ENCODE peak calls at places on chromosome 22, in five cellular contexts. Y is BJ, I is mesendoderm, V is OCI-LY7, W is Peyer's patch. B is an unnamed sample.

GRCh38 chr22:24208012-24208749 is 26.9 kb downstream of the SUSD2 start:
- DNase-seq in Y (peak; percentile 95), I (no peak), V (no peak), W (no peak), B (no peak)

GRCh38 chr22:40721266-40721665 is 42.0 kb downstream of the MCHR1 start:
- DNase-seq in V (no peak), I (peak; percentile 73), Y (no peak), W (no peak), B (no peak)

GRCh38 chr22:41449321-41449720 is 2.7 kb upstream of the TOB2 start:
- DNase-seq in W (no peak), V (peak; percentile 15), Y (no peak), I (no peak), B (no peak)

GRCh38 chr22:48640890-48641771 is 1186.5 kb downstream of the BRD1 start:
- DNase-seq in I (no peak), Y (no peak), V (no peak), W (no peak), B (no peak)

GRCh38 chr22:27760474-27760873 is 41.1 kb downstream of the MN1 start:
- DNase-seq in Y (no peak), I (no peak), V (no peak), W (no peak), B (no peak)

GRCh38 chr22:20196094-20196840 is 45.4 kb upstream of the CCDC188 start:
- DNase-seq in W (no peak), Y (no peak), I (no peak), V (no peak), B (no peak)

GRCh38 chr22:17172172-17172833 is 13.2 kb upstream of the HDHD5 start:
- DNase-seq in W (no peak), V (no peak), I (no peak), Y (no peak), B (peak; percentile 38)

GRCh38 chr22:47713880-47714452 is 951.5 kb downstream of the TBC1D22A start:
- DNase-seq in I (no peak), V (no peak), W (no peak), Y (no peak), B (no peak)

GRCh38 chr22:35172452-35172851 is 84.8 kb upstream of the HMGXB4 start:
- DNase-seq in W (no peak), Y (no peak), V (no peak), I (no peak), B (no peak)

GRCh38 chr22:31089101-31090100 is 8.3 kb downstream of the SMTN start:
- DNase-seq in V (peak; percentile 64), I (no peak), W (peak; percentile 84), Y (no peak), B (no peak)

GRCh38 chr22:35555941-35556547 is 15.4 kb downstream of the RASD2 start:
- DNase-seq in I (no peak), Y (no peak), W (no peak), V (no peak), B (no peak)

GRCh38 chr22:26481694-26482093 is 1.9 kb downstream of the HPS4 start:
- DNase-seq in V (peak; percentile 48), Y (no peak), W (no peak), I (no peak), B (no peak)

GRCh38 chr22:26828311-26828710 is 170.9 kb downstream of the MIAT start:
- DNase-seq in V (no peak), I (no peak), W (no peak), Y (no peak), B (no peak)

GRCh38 chr22:32494971-32495370 is 20.4 kb downstream of the FBXO7 start:
- DNase-seq in W (no peak), I (no peak), V (no peak), Y (no peak), B (no peak)

GRCh38 chr22:44664149-44664548 is 37.9 kb upstream of the PRR5 start:
- DNase-seq in W (peak; percentile 89), I (no peak), V (no peak), Y (no peak), B (no peak)

GRCh38 chr22:19423906-19424500 is 7.5 kb downstream of the HIRA start:
- DNase-seq in V (no peak), Y (no peak), W (no peak), I (no peak), B (no peak)

GRCh38 chr22:48675828-48676145 is 1151.9 kb downstream of the BRD1 start:
- DNase-seq in Y (no peak), I (no peak), W (no peak), V (no peak), B (no peak)

GRCh38 chr22:29003975-29004646 is 57.5 kb downstream of the C22orf31 start:
- DNase-seq in W (no peak), Y (no peak), I (peak; percentile 76), V (no peak), B (peak; percentile 53)

GRCh38 chr22:35230417-35230816 is 26.9 kb upstream of the HMGXB4 start:
- DNase-seq in V (no peak), W (no peak), I (no peak), Y (no peak), B (no peak)

GRCh38 chr22:20990184-20991180 is 8.4 kb downstream of the LZTR1 start:
- DNase-seq in V (no peak), I (no peak), Y (no peak), W (no peak), B (no peak)

GRCh38 chr22:37454857-37455686 is 27.8 kb upstream of the ELFN2 start:
- DNase-seq in V (no peak), I (peak; percentile 73), Y (peak; percentile 31), W (no peak), B (no peak)

GRCh38 chr22:23215294-23216204 is 35.2 kb downstream of the BCR start:
- DNase-seq in V (no peak), W (no peak), I (peak; percentile 80), Y (no peak), B (no peak)

GRCh38 chr22:38176170-38176741 is 5.4 kb downstream of the PLA2G6 start:
- DNase-seq in V (no peak), W (peak; percentile 70), Y (peak; percentile 94), I (no peak), B (no peak)

GRCh38 chr22:35230839-35231584 is 26.3 kb upstream of the HMGXB4 start:
- DNase-seq in V (peak; percentile 42), I (no peak), W (no peak), Y (no peak), B (no peak)

GRCh38 chr22:23655891-23656475 is 23.9 kb upstream of the DRICH1 start:
- DNase-seq in I (no peak), W (peak; percentile 37), V (no peak), Y (no peak), B (no peak)

GRCh38 chr22:41831828-41832552 is 915 bp upstream of the SREBF2 start:
- DNase-seq in V (no peak), Y (no peak), I (no peak), W (no peak), B (peak; percentile 24)

GRCh38 chr22:37284807-37285355 is 2.6 kb downstream of the CYTH4 start:
- DNase-seq in Y (no peak), W (peak; percentile 88), V (peak; percentile 85), I (no peak), B (no peak)

GRCh38 chr22:35818897-35819296 is 101.2 kb downstream of the APOL5 start:
- DNase-seq in I (no peak), Y (no peak), V (no peak), W (no peak), B (no peak)

GRCh38 chr22:11360632-11361031 is 4167.4 kb upstream of the OR11H1 start:
- DNase-seq in Y (no peak), I (no peak), W (no peak), V (no peak), B (no peak)

GRCh38 chr22:42959472-42960145 is 55.3 kb downstream of the PACSIN2 start:
- DNase-seq in V (no peak), I (peak; percentile 84), Y (no peak), W (peak; percentile 77), B (no peak)
- H3K4me3 ChIP-seq in V (no peak overlapping the region), I (no peak overlapping the region), Y (no peak overlapping the region), W (no peak overlapping the region), B (no peak overlapping the region)

DNA sequence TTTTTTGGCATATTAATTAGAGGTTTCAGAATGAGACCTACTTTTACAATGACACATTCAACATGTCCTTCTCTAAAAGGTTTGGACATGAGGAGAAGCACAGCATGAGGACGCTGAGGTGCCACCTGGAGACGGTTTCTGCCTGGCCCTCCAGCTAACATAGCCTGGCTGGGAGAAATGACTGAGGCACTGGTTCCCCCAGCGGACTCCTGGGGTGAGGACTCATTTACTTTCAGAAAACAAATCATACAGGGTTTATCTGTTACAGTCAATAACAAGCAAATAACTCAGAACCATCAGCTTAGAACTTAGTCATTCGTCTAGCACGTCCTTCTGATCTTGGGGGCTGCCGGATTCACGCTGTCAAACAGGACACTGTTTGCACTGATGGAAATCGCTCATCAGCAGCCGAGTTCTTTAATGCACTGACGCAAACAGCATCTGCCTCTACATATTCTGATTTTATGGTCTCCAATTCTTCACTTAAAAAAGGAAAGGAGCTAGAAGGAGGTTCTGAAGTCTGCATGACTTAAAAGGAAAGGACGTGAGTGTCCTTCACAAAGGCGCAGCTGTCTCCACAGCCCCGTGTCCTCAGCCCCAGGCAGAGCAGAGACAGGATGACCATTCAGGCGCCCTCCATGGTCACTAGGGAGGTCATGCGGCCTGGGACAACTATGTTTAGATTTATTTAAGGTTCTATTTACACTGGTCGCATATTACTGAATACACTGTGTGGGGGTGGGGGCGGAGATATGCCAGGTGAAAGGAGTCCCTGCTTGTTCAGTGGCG is 44.2 kb downstream of the CERK start:
- DNase-seq in I (no peak), V (peak; percentile 42), W (no peak), Y (no peak), B (no peak)
- H3K36me3 ChIP-seq in I (peaks cover 16% of the 10 kb centered on the region), V (peaks cover 32% of the 10 kb centered on the region), W (no peaks in the 10 kb centered on the region), Y (peaks cover 43% of the 10 kb centered on the region), B (peaks cover 54% of the 10 kb centered on the region)

GRCh38 chr22:43483266-43483665 is 71.5 kb downstream of the MPPED1 start:
- DNase-seq in V (no peak), I (no peak), Y (no peak), W (no peak), B (no peak)
- H3K4me3 ChIP-seq in V (no peak overlapping the region), I (no peak overlapping the region), Y (no peak overlapping the region), W (no peak overlapping the region), B (no peak overlapping the region)

DNA sequence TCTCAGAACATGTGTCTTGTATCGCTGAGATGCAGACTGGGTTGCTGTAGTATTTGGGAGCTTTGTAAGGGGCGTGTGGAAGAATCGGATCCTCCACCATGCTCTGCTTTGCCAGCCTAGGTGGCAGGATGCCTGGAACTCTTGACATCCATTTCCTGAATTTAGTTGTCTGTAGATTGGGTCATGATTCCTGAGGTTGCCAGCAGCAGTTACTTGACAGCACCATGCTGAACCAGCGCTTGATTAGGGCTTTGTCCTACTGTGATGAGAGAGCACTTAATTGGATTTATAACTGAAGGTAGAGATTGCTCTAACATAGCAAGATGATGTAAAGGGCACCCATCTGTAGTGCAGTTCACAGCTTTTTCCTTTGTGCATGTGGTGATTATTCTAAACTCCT is 75.6 kb upstream of the HORMAD2 start:
- DNase-seq in W (no peak), V (no peak), Y (no peak), I (peak; percentile 58), B (no peak)
- H3K36me3 ChIP-seq in W (no peaks in the 10 kb centered on the region), V (no peaks in the 10 kb centered on the region), Y (peaks cover 9% of the 10 kb centered on the region), I (no peaks in the 10 kb centered on the region), B (peaks cover 6% of the 10 kb centered on the region)

B was measured in HAP-1.